ENCODE peak calls at places on chromosome 7, in nine cellular contexts. O is epithelial cell of esophagus, Z is IMR-90, W is psoas muscle, X is fibroblast of mammary gland, E is nephron progenitor cell, J is A549, K is AG04450, A is AG04449. S is an unnamed sample.

GRCh38 chr7:70952311-70952710 is 179.6 kb upstream of the GALNT17 start:
- DNase-seq in O (no peak), Z (no peak), W (no peak), X (no peak), E (no peak), J (no peak), K (no peak), A (no peak), S (no peak)

GRCh38 chr7:66921918-66922486 is 977 bp downstream of the TMEM248 start:
- DNase-seq in O (peak; percentile 28), Z (no peak), W (no peak), X (no peak), E (no peak), J (no peak), K (no peak), A (no peak), S (no peak)

GRCh38 chr7:122137291-122138077 is 6.6 kb downstream of the AASS start:
- DNase-seq in O (peak; percentile 42), Z (peak; percentile 43), W (no peak), X (peak; percentile 59), E (no peak), J (no peak), K (no peak), A (no peak), S (peak; percentile 57)

GRCh38 chr7:150507947-150508602 is 6.6 kb upstream of the GIMAP7 start:
- DNase-seq in O (no peak), Z (no peak), W (no peak), X (no peak), E (no peak), J (no peak), K (no peak), A (no peak), S (no peak)

GRCh38 chr7:1083729-1084657 is 3.9 kb upstream of the GPER1 start:
- DNase-seq in O (no peak), Z (no peak), W (peak; percentile 45), X (no peak), E (no peak), J (no peak), K (no peak), A (no peak), S (no peak)

GRCh38 chr7:148262721-148263229 is 327.8 kb upstream of the C7orf33 start:
- DNase-seq in O (peak; percentile 42), Z (peak; percentile 4), W (peak; percentile 52), X (peak; percentile 35), E (peak; percentile 91), J (peak; percentile 56), K (no peak), A (no peak), S (peak; percentile 26)

GRCh38 chr7:94874036-94874745 is 33.2 kb upstream of the PPP1R9A start:
- DNase-seq in O (no peak), Z (no peak), W (no peak), X (no peak), E (no peak), J (no peak), K (no peak), A (no peak), S (no peak)

GRCh38 chr7:74311305-74311744 is 22.1 kb downstream of the CLIP2 start:
- DNase-seq in O (peak; percentile 80), Z (peak; percentile 68), W (no peak), X (peak; percentile 71), E (no peak), J (no peak), K (no peak), A (no peak), S (peak; percentile 58)

GRCh38 chr7:151993977-151994676 is 31.3 kb upstream of the GALNT11 start:
- DNase-seq in O (peak; percentile 70), Z (no peak), W (no peak), X (peak; percentile 14), E (no peak), J (no peak), K (no peak), A (no peak), S (no peak)

GRCh38 chr7:50793115-50793946 is 10.6 kb upstream of the GRB10 start:
- DNase-seq in O (peak; percentile 66), Z (peak; percentile 36), W (peak; percentile 76), X (peak; percentile 40), E (peak; percentile 68), J (peak; percentile 72), K (no peak), A (no peak), S (peak; percentile 64)

GRCh38 chr7:116715087-116715486 is 43.1 kb downstream of the MET start:
- DNase-seq in O (no peak), Z (peak; percentile 19), W (no peak), X (peak; percentile 72), E (no peak), J (no peak), K (no peak), A (no peak), S (peak; percentile 50)

GRCh38 chr7:15801565-15801964 is 115.1 kb upstream of the MEOX2 start:
- DNase-seq in O (no peak), Z (peak; percentile 49), W (no peak), X (peak; percentile 72), E (no peak), J (no peak), K (peak; percentile 10), A (peak; percentile 44), S (peak; percentile 9)

GRCh38 chr7:51224811-51225581 is 91.6 kb downstream of the COBL start:
- DNase-seq in O (peak; percentile 75), Z (no peak), W (no peak), X (peak; percentile 1), E (no peak), J (peak; percentile 48), K (no peak), A (no peak), S (no peak)

GRCh38 chr7:129443612-129444011 is 9.4 kb downstream of the STRIP2 start:
- DNase-seq in O (no peak), Z (no peak), W (no peak), X (no peak), E (no peak), J (no peak), K (no peak), A (no peak), S (no peak)

GRCh38 chr7:129438281-129438838 is 4.1 kb downstream of the STRIP2 start:
- DNase-seq in O (no peak), Z (no peak), W (no peak), X (no peak), E (no peak), J (no peak), K (no peak), A (no peak), S (no peak)

GRCh38 chr7:129438839-129439640 is 4.8 kb downstream of the STRIP2 start:
- DNase-seq in O (peak; percentile 91), Z (peak; percentile 70), W (no peak), X (peak; percentile 82), E (no peak), J (peak; percentile 58), K (no peak), A (no peak), S (peak; percentile 34)

GRCh38 chr7:129437190-129437589 is 3.0 kb downstream of the STRIP2 start:
- DNase-seq in O (peak; percentile 60), Z (no peak), W (no peak), X (no peak), E (no peak), J (no peak), K (no peak), A (no peak), S (no peak)

DNA sequence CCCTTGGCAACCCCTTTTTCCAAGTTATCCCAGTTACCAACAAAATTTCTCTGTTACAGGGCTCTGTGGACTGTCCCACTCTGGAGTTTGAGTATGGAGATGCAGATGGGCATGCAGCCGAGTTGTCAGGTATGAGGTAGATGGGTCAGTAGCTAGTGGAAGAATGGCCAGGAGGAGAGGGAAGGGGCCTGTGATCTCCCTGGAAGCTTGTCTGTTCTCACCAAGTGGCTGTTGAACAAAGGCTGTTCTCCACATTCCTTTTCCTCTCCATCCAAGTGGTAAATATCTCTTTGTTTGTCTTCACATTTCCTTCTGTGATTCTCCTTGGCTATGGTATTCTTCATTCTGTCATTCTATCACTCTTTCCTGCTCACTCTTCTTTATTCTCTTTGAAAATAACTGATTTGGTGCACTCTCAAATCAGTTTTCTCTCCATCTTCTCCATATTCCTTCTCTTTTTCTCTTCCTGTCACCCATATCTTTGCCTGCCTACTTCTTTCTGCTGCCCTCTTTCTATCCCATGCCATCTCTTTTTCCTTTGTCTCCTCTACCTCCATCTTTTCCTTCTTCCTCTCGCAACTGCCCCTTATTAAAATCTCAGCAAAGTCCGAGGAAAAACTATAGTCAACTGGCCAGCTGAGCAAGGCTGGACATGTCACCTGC is 5.9 kb downstream of the STRIP2 start:
- DNase-seq in O (no peak), Z (no peak), W (no peak), X (no peak), E (no peak), J (no peak), K (no peak), A (no peak), S (no peak)
- TF ChIP-seq CTCF in O (no peak), Z (no peak), W (no peak), X (no peak), E (no peak), J (no peak), K (no peak), A (no peak), S (no peak)

GRCh38 chr7:156827587-156828203 is 65.3 kb downstream of the LMBR1 start:
- DNase-seq in O (peak; percentile 27), Z (peak; percentile 46), W (no peak), X (peak; percentile 48), E (no peak), J (peak; percentile 25), K (no peak), A (peak; percentile 7), S (peak; percentile 42)
- TF ChIP-seq CTCF in O (peak; percentile 53), Z (peak; percentile 58), W (peak; percentile 50), X (peak; percentile 62), E (peak; percentile 63), J (peak; percentile 62), K (peak; percentile 72), A (peak; percentile 29), S (peak; percentile 54)

GRCh38 chr7:21526007-21526406 is 16.8 kb upstream of the DNAH11 start:
- DNase-seq in O (peak; percentile 14), Z (peak; percentile 5), W (no peak), X (peak; percentile 10), E (no peak), J (no peak), K (no peak), A (no peak), S (no peak)
- TF ChIP-seq CTCF in O (peak; percentile 55), Z (peak; percentile 30), W (peak; percentile 30), X (peak; percentile 41), E (no peak), J (peak; percentile 30), K (peak; percentile 61), A (peak; percentile 34), S (peak; percentile 51)

GRCh38 chr7:140342732-140343514 is 55.4 kb downstream of the SLC37A3 start:
- DNase-seq in O (peak; percentile 29), Z (peak; percentile 63), W (no peak), X (peak; percentile 23), E (peak; percentile 42), J (peak; percentile 16), K (no peak), A (no peak), S (peak; percentile 13)
- TF ChIP-seq CTCF in O (peak; percentile 58), Z (peak; percentile 40), W (peak; percentile 32), X (peak; percentile 38), E (peak; percentile 48), J (peak; percentile 53), K (peak; percentile 41), A (peak; percentile 40), S (peak; percentile 27)

GRCh38 chr7:44307301-44307900 is 18.0 kb downstream of the CAMK2B start:
- DNase-seq in O (peak; percentile 51), Z (peak; percentile 19), W (no peak), X (peak; percentile 38), E (peak; percentile 48), J (peak; percentile 44), K (no peak), A (peak; percentile 10), S (peak; percentile 20)
- TF ChIP-seq CTCF in O (peak; percentile 23), Z (peak; percentile 56), W (no peak), X (peak; percentile 50), E (no peak), J (peak; percentile 30), K (peak; percentile 43), A (peak; percentile 62), S (peak; percentile 45)

S was measured in fibroblast of villous mesenchyme.